ENCODE peak calls at places on chromosomes 5 and 9, in eight cellular contexts. H is esophagus muscularis mucosa, Q is fibroblast of lung, G is DND-41, D is endodermal cell, F is PC-3, Y is HCT116, T is endothelial cell of umbilical vein. X is an unnamed sample.

GRCh38 chr5:76099756-76100155 is 16.6 kb downstream of the SV2C start:
- DNase-seq in Q (no peak), F (no peak), G (no peak), H (no peak), D (no peak), T (no peak), Y (no peak), X (no peak)

GRCh38 chr5:118435131-118435530 is 553.2 kb downstream of the DTWD2 start:
- DNase-seq in Y (no peak), T (no peak), D (no peak), F (no peak), Q (no peak), H (no peak), G (no peak), X (no peak)

GRCh38 chr9:126722922-126723806 is 81.7 kb upstream of the ZBTB43 start:
- DNase-seq in T (no peak), D (peak), F (no peak), H (peak), Q (peak), Y (no peak), G (peak), X (no peak)

GRCh38 chr5:135824541-135825041 is 9.9 kb upstream of the SLC25A48 start:
- DNase-seq in Y (no peak), D (peak), F (no peak), G (no peak), H (peak), Q (no peak), T (no peak), X (no peak)

GRCh38 chr9:16530669-16531461 is 339.6 kb downstream of the BNC2 start:
- DNase-seq in T (no peak), F (no peak), D (no peak), H (no peak), Q (peak), G (no peak), Y (no peak), X (no peak)

GRCh38 chr5:90939208-90939607 is 380.6 kb downstream of the ADGRV1 start:
- DNase-seq in D (no peak), Q (peak), T (peak), Y (no peak), F (no peak), H (no peak), G (no peak), X (no peak)

GRCh38 chr9:19431361-19432171 is 22.8 kb downstream of the ACER2 start:
- DNase-seq in Q (peak), Y (no peak), G (no peak), H (no peak), T (peak), D (no peak), F (no peak), X (no peak)

GRCh38 chr9:127154390-127155191 is 32.2 kb upstream of the ANGPTL2 start:
- DNase-seq in Y (no peak), H (peak), G (no peak), T (peak), D (peak), Q (peak), F (no peak), X (peak)

GRCh38 chr5:97096096-97096648 is 46.2 kb downstream of the LIX1 start:
- DNase-seq in F (no peak), T (no peak), H (peak), G (no peak), Q (peak), D (no peak), Y (no peak), X (peak)

GRCh38 chr9:127589955-127590370 is 22.1 kb upstream of the STXBP1 start:
- DNase-seq in Q (peak), Y (no peak), D (peak), H (peak), F (peak), T (peak), G (peak), X (peak)

GRCh38 chr5:142491260-142491659 is 166.4 kb upstream of the SPRY4 start:
- DNase-seq in Y (no peak), D (peak), H (no peak), G (no peak), T (peak), F (no peak), Q (no peak), X (no peak)

GRCh38 chr9:90393355-90394152 is 249.1 kb downstream of the DIRAS2 start:
- DNase-seq in T (no peak), G (no peak), Q (no peak), F (no peak), Y (no peak), H (no peak), D (no peak), X (no peak)

GRCh38 chr5:25963251-25964008 is 1075.0 kb downstream of the CDH9 start:
- DNase-seq in Q (no peak), H (no peak), G (no peak), F (no peak), Y (no peak), T (no peak), D (no peak), X (no peak)

GRCh38 chr9:88583901-88584596 is 49.1 kb downstream of the NXNL2 start:
- DNase-seq in H (no peak), G (no peak), T (peak), D (no peak), F (peak), Y (no peak), Q (peak), X (peak)

GRCh38 chr5:139688712-139689413 is 40.7 kb downstream of the CXXC5 start:
- DNase-seq in T (no peak), Y (no peak), H (no peak), D (peak), Q (no peak), G (no peak), F (no peak), X (no peak)

GRCh38 chr5:55923177-55923872 is 71.4 kb downstream of the IL6ST start:
- DNase-seq in G (peak), F (peak), H (peak), Y (no peak), D (peak), T (peak), Q (no peak), X (no peak)

GRCh38 chr9:77175152-77175551 is 2.2 kb upstream of the VPS13A start:
- DNase-seq in T (no peak), H (no peak), G (no peak), D (no peak), Q (no peak), Y (no peak), F (no peak), X (no peak)

GRCh38 chr9:90016272-90016671 is 411.5 kb downstream of the GADD45G start:
- DNase-seq in G (no peak), T (no peak), Q (no peak), H (no peak), D (no peak), F (no peak), Y (no peak), X (no peak)

GRCh38 chr5:141848771-141849370 is 29.3 kb downstream of the PCDH1 start:
- DNase-seq in Y (no peak), T (peak), Q (peak), D (peak), G (no peak), H (no peak), F (peak), X (peak)

GRCh38 chr5:75668988-75669760 is 48.1 kb downstream of the POC5 start:
- DNase-seq in T (peak), D (no peak), F (peak), H (no peak), Y (no peak), Q (peak), G (peak), X (no peak)

DNA sequence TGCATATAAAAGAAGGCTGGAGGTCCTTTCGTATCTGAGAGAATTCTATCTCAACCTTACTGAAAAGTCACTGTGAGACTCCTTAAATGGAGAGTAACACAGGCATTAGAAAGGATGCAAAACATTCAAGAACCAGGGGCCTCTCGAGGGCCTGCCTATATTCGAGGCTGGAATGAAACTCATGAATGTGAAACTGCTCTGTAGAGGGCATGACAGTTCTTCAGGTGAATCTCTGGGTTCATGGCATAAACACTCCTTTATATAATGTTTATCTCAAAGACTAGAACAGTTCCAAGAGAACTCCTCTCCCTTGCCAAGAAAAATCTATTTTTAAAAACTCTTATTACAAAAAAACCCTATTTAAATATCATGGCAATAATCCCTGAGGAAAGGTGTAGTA is 113.9 kb downstream of the SEC61B start:
- DNase-seq in T (no peak), G (no peak), D (no peak), Y (no peak), F (no peak), Q (no peak), H (peak), X (no peak)
- TF ChIP-seq CTCF in T (no peak), G (no peak), D (no peak), Y (no peak), F (no peak), Q (no peak), H (no peak), X (no peak)

GRCh38 chr9:125521462-125522327 is 185.3 kb downstream of the MAPKAP1 start:
- DNase-seq in T (peak), H (no peak), D (no peak), Y (peak), Q (peak), F (peak), G (no peak), X (peak)
- H3K4me3 ChIP-seq in T (no peak), H (no peak), D (no peak), Y (peak), Q (no peak), F (no peak), G (no peak), X (no peak)

GRCh38 chr9:108161520-108161919 is 672.0 kb upstream of the KLF4 start:
- DNase-seq in Y (no peak), T (no peak), F (no peak), H (no peak), Q (no peak), G (no peak), D (no peak), X (no peak)

GRCh38 chr9:108163321-108164005 is 673.9 kb upstream of the KLF4 start:
- DNase-seq in T (no peak), H (no peak), Y (no peak), G (no peak), D (no peak), Q (peak), F (peak), X (no peak)

GRCh38 chr9:108160705-108161233 is 671.2 kb upstream of the KLF4 start:
- DNase-seq in T (no peak), G (no peak), H (no peak), F (no peak), Q (no peak), Y (no peak), D (no peak), X (no peak)

GRCh38 chr9:108160039-108160438 is 670.5 kb upstream of the KLF4 start:
- DNase-seq in H (no peak), G (no peak), Y (no peak), D (no peak), F (no peak), T (no peak), Q (no peak), X (no peak)

GRCh38 chr9:108162664-108163063 is 673.1 kb upstream of the KLF4 start:
- DNase-seq in F (peak), H (no peak), G (no peak), D (no peak), T (no peak), Y (no peak), Q (peak), X (peak)
- TF ChIP-seq CTCF in F (no peak), H (no peak), G (no peak), D (no peak), T (no peak), Y (no peak), Q (no peak), X (no peak)

GRCh38 chr5:147507480-147508126 is 2.3 kb downstream of the DPYSL3 start:
- DNase-seq in D (no peak), F (peak), G (no peak), Y (no peak), H (no peak), Q (peak), T (peak), X (peak)
- H3K4me3 ChIP-seq in D (no peak), F (peak), G (no peak), Y (no peak), H (peak), Q (peak), T (peak), X (peak)

GRCh38 chr9:122274055-122274454 is 9.4 kb downstream of the MRRF start:
- DNase-seq in T (no peak), Y (no peak), D (no peak), Q (no peak), H (no peak), G (no peak), F (no peak), X (no peak)
- TF ChIP-seq CTCF in T (no peak), Y (no peak), D (no peak), Q (no peak), H (no peak), G (no peak), F (no peak), X (no peak)

DNA sequence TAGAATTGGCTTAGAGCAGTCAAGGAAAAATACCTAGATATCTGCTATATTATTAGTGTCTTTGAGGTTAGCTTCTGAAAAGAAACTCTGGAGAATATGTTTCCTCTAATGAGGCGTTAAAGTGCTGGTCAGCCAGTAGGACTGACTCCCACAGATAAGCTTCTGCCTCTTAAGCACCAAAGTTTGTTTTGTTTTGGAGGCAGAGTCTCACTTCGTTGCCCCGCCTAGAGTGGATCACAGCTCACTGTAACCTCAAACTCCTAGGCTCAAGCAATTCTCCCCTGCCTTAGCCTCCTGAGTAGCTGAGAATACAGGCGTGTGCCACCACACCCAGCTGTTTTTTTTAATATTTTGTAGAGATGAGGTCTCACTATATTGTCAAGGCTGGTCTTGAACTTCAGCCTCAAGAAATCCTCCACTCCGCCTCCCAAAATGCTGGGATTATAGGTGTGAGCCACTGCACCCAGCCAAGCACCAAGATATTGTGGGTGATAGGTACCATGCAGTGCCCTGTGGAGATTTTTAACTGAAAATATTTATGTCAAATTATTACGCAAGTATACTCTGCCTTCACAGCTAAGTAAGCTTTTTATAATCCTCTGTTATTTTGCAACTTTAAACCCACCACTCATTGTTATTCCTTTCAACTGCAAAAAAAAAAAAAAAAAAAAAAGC is 24.7 kb upstream of the TMEM171 start:
- DNase-seq in H (no peak), G (no peak), F (no peak), Y (no peak), Q (peak), D (no peak), T (no peak), X (no peak)
- H3K4me3 ChIP-seq in H (no peak), G (no peak), F (no peak), Y (no peak), Q (no peak), D (no peak), T (no peak), X (no peak)

X was measured in astrocyte of the spinal cord.